ENCODE peak calls at places on chromosomes 3 and 15, in six cellular contexts. B, X, I, D, J and H are unnamed samples.

GRCh38 chr3:127536818-127537810 is 53.4 kb downstream of the TPRA1 start:
- DNase-seq in B (no peak), X (peak; percentile 84), I (peak; percentile 29), D (no peak), J (no peak), H (no peak)

GRCh38 chr3:140053794-140054193 is 118.8 kb downstream of the CLSTN2 start:
- DNase-seq in B (no peak), X (no peak), I (no peak), D (no peak), J (no peak), H (no peak)

GRCh38 chr3:136353461-136353860 is 103.3 kb downstream of the PCCB start:
- DNase-seq in B (no peak), X (peak; percentile 23), I (no peak), D (no peak), J (no peak), H (no peak)

GRCh38 chr3:66577804-66578203 is 77.0 kb upstream of the LRIG1 start:
- DNase-seq in B (no peak), X (no peak), I (no peak), D (no peak), J (peak; percentile 40), H (no peak)

GRCh38 chr3:188979236-188979635 is 192.5 kb upstream of the TPRG1 start:
- DNase-seq in B (no peak), X (no peak), I (no peak), D (no peak), J (no peak), H (no peak)

GRCh38 chr3:37536033-37536432 is 325.6 kb upstream of the CTDSPL start:
- DNase-seq in B (no peak), X (no peak), I (no peak), D (no peak), J (no peak), H (no peak)

GRCh38 chr3:176375519-176375918 is 821.8 kb downstream of the TBL1XR1 start:
- DNase-seq in B (no peak), X (no peak), I (no peak), D (no peak), J (no peak), H (no peak)

GRCh38 chr3:12308517-12308916 is 19.6 kb downstream of the PPARG start:
- DNase-seq in B (no peak), X (no peak), I (no peak), D (no peak), J (no peak), H (peak; percentile 73)

GRCh38 chr15:45773149-45773548 is 138.3 kb downstream of the SQOR start:
- DNase-seq in B (no peak), X (no peak), I (no peak), D (no peak), J (no peak), H (peak; percentile 27)

GRCh38 chr3:180048840-180049239 is 12.1 kb upstream of the PEX5L start:
- DNase-seq in B (no peak), X (no peak), I (no peak), D (no peak), J (no peak), H (no peak)

GRCh38 chr15:73965730-73966103 is 26.4 kb downstream of the STOML1 start:
- DNase-seq in B (no peak), X (no peak), I (no peak), D (no peak), J (no peak), H (peak; percentile 63)

GRCh38 chr3:8324727-8325126 is 176.9 kb upstream of the LMCD1 start:
- DNase-seq in B (no peak), X (peak; percentile 61), I (peak; percentile 30), D (no peak), J (no peak), H (peak; percentile 28)

GRCh38 chr15:98667521-98668179 is 19.3 kb downstream of the IGF1R start:
- DNase-seq in B (no peak), X (no peak), I (no peak), D (no peak), J (peak; percentile 63), H (no peak)

GRCh38 chr3:139353920-139354556 is 10.2 kb downstream of the MRPS22 start:
- DNase-seq in B (peak; percentile 58), X (peak; percentile 38), I (peak; percentile 26), D (no peak), J (no peak), H (peak; percentile 75)

GRCh38 chr3:58009026-58009748 is 965 bp downstream of the FLNB start:
- DNase-seq in B (no peak), X (peak; percentile 82), I (no peak), D (peak; percentile 48), J (no peak), H (no peak)

GRCh38 chr3:30073622-30074021 is 532.8 kb upstream of the TGFBR2 start:
- DNase-seq in B (no peak), X (no peak), I (no peak), D (no peak), J (no peak), H (peak; percentile 68)

GRCh38 chr3:30343861-30344260 is 262.5 kb upstream of the TGFBR2 start:
- DNase-seq in B (no peak), X (no peak), I (no peak), D (no peak), J (no peak), H (no peak)

GRCh38 chr15:66901336-66902100 is 163.9 kb upstream of the SMAD3 start:
- DNase-seq in B (no peak), X (no peak), I (no peak), D (no peak), J (no peak), H (no peak)